ENCODE peak calls at places on chromosomes 1 and 21, in six cellular contexts. D, Z, B, W, J and K are unnamed samples.

GRCh38 chr21:45857761-45858160 is 123.8 kb upstream of the COL6A1 start:
- DNase-seq in D (no peak), Z (no peak), B (no peak), W (no peak), J (no peak), K (no peak)

GRCh38 chr1:219555802-219556201 is 57.1 kb downstream of the ZC3H11B start:
- DNase-seq in D (peak; percentile 11), Z (no peak), B (peak; percentile 70), W (no peak), J (no peak), K (no peak)

GRCh38 chr1:226975909-226976670 is 36.0 kb downstream of the COQ8A start:
- DNase-seq in D (no peak), Z (no peak), B (no peak), W (no peak), J (no peak), K (no peak)

GRCh38 chr1:78491311-78492071 is 717 bp downstream of the PTGFR start:
- DNase-seq in D (no peak), Z (peak; percentile 40), B (peak; percentile 34), W (peak; percentile 14), J (peak; percentile 69), K (no peak)

GRCh38 chr1:151131832-151132675 is 14.4 kb downstream of the SEMA6C start:
- DNase-seq in D (no peak), Z (peak; percentile 50), B (peak; percentile 20), W (no peak), J (no peak), K (no peak)

GRCh38 chr21:42387843-42388242 is 8.0 kb downstream of the TMPRSS3 start:
- DNase-seq in D (no peak), Z (no peak), B (no peak), W (no peak), J (no peak), K (no peak)

GRCh38 chr1:61058477-61059245 is 23.7 kb upstream of the NFIA start:
- DNase-seq in D (no peak), Z (no peak), B (peak; percentile 86), W (no peak), J (no peak), K (no peak)

GRCh38 chr1:27342391-27342777 is 562 bp downstream of the SYTL1 start:
- DNase-seq in D (no peak), Z (no peak), B (no peak), W (no peak), J (no peak), K (no peak)

GRCh38 chr1:184028854-184029623 is 8.5 kb downstream of the COLGALT2 start:
- DNase-seq in D (no peak), Z (no peak), B (no peak), W (no peak), J (no peak), K (no peak)

GRCh38 chr1:245598524-245599310 is 443.9 kb downstream of the KIF26B start:
- DNase-seq in D (no peak), Z (no peak), B (no peak), W (no peak), J (no peak), K (no peak)